ENCODE peak calls at places on chromosome X, in eight cellular contexts. A is body of pancreas, P is HCT116, I is ovary, W is stomach, C is uterus, D is endothelial cell of umbilical vein, H is A549. E is an unnamed sample.

GRCh38 chrX:20378291-20378920 is 111.7 kb upstream of the RPS6KA3 start:
- DNase-seq in H (peak; percentile 85), I (no peak), D (no peak), W (no peak), C (no peak), P (no peak), A (peak; percentile 27), E (no peak)

GRCh38 chrX:63441717-63442116 is 90.6 kb upstream of the SPIN4 start:
- DNase-seq in A (no peak), H (no peak), I (no peak), P (no peak), C (no peak), W (no peak), D (no peak), E (no peak)

GRCh38 chrX:39439910-39440733 is 638.9 kb downstream of the MID1IP1 start:
- DNase-seq in I (no peak), W (no peak), H (no peak), C (no peak), A (no peak), D (no peak), P (no peak), E (peak; percentile 85)

GRCh38 chrX:121641560-121641959 is 594.1 kb downstream of the GLUD2 start:
- DNase-seq in I (no peak), P (no peak), C (no peak), D (no peak), H (peak; percentile 1), W (no peak), A (no peak), E (no peak)

GRCh38 chrX:153794897-153795816 is 689 bp downstream of the SSR4 start:
- DNase-seq in I (peak; percentile 42), A (no peak), C (no peak), H (peak; percentile 17), W (no peak), D (peak; percentile 5), P (no peak), E (peak; percentile 58)

GRCh38 chrX:15142084-15142715 is 127.7 kb downstream of the ASB9 start:
- DNase-seq in P (no peak), W (no peak), I (no peak), D (no peak), C (no peak), H (no peak), A (no peak), E (no peak)

GRCh38 chrX:111854778-111855490 is 21.0 kb upstream of the TRPC5OS start:
- DNase-seq in D (no peak), H (peak; percentile 36), W (no peak), I (no peak), A (no peak), C (no peak), P (peak; percentile 23), E (no peak)

GRCh38 chrX:20664774-20665173 is 398.1 kb upstream of the RPS6KA3 start:
- DNase-seq in I (no peak), D (no peak), W (no peak), H (no peak), C (no peak), A (no peak), P (no peak), E (no peak)

GRCh38 chrX:85111347-85111746 is 107.7 kb downstream of the APOOL start:
- DNase-seq in C (no peak), I (no peak), P (no peak), H (no peak), A (no peak), W (no peak), D (peak; percentile 4), E (peak; percentile 35)

GRCh38 chrX:25278341-25278740 is 262.6 kb upstream of the ARX start:
- DNase-seq in I (no peak), H (no peak), P (no peak), C (no peak), A (no peak), W (no peak), D (no peak), E (no peak)

GRCh38 chrX:134936542-134936941 is 54.2 kb upstream of the SMIM10 start:
- DNase-seq in A (no peak), W (no peak), I (no peak), C (no peak), P (no peak), D (peak; percentile 68), H (peak; percentile 29), E (no peak)

GRCh38 chrX:38768079-38768478 is 33.2 kb upstream of the MID1IP1 start:
- DNase-seq in H (peak; percentile 11), A (peak; percentile 21), I (no peak), D (peak; percentile 15), C (no peak), W (no peak), P (no peak), E (peak; percentile 41)

GRCh38 chrX:151815461-151815860 is 80.9 kb downstream of the CNGA2 start:
- DNase-seq in P (no peak), W (no peak), C (no peak), A (no peak), H (no peak), I (no peak), D (no peak), E (no peak)

GRCh38 chrX:4655743-4656142 is 942.3 kb upstream of the PRKX start:
- DNase-seq in H (no peak), A (peak; percentile 69), P (no peak), D (no peak), I (no peak), W (no peak), C (no peak), E (no peak)

GRCh38 chrX:40853004-40853815 is 117.9 kb upstream of the MED14 start:
- DNase-seq in D (no peak), I (no peak), P (no peak), C (no peak), W (no peak), H (no peak), A (no peak), E (no peak)

GRCh38 chrX:153844509-153845082 is 14.3 kb upstream of the PDZD4 start:
- DNase-seq in P (no peak), C (no peak), H (no peak), A (no peak), W (no peak), I (no peak), D (no peak), E (no peak)

GRCh38 chrX:139883984-139884383 is 48.9 kb downstream of the ATP11C start:
- DNase-seq in W (no peak), C (no peak), A (no peak), D (no peak), P (no peak), I (no peak), H (no peak), E (no peak)

GRCh38 chrX:139881130-139881529 is 51.7 kb downstream of the ATP11C start:
- DNase-seq in W (no peak), P (peak; percentile 16), H (no peak), I (no peak), C (no peak), D (no peak), A (no peak), E (peak; percentile 41)

GRCh38 chrX:139882299-139882698 is 50.6 kb downstream of the ATP11C start:
- DNase-seq in I (no peak), P (no peak), D (no peak), A (no peak), W (no peak), H (no peak), C (no peak), E (no peak)

GRCh38 chrX:139877710-139878414 is 55.0 kb downstream of the ATP11C start:
- DNase-seq in H (peak; percentile 11), A (no peak), I (no peak), P (no peak), D (no peak), W (no peak), C (no peak), E (no peak)

GRCh38 chrX:139881572-139881971 is 51.3 kb downstream of the ATP11C start:
- DNase-seq in P (no peak), I (no peak), D (peak; percentile 85), H (no peak), A (no peak), C (no peak), W (no peak), E (no peak)
- TF ChIP-seq POLR2A in P (no peak), I (no peak), D (no peak), H (no peak), A (no peak), C (no peak), W (no peak), E (no peak)

GRCh38 chrX:2608638-2609430 is 82.3 kb upstream of the CD99 start:
- DNase-seq in A (peak; percentile 86), P (peak; percentile 48), H (peak; percentile 89), W (peak; percentile 89), I (peak; percentile 86), C (peak; percentile 88), D (peak; percentile 82), E (no peak)
- TF ChIP-seq POLR2A in A (peak; percentile 55), P (peak; percentile 51), H (peak; percentile 71), W (no peak), I (no peak), C (peak; percentile 41), D (peak; percentile 70), E (no peak)

GRCh38 chrX:100642296-100642695 is 1.7 kb upstream of the SRPX2 start:
- DNase-seq in P (no peak), W (no peak), H (no peak), D (peak; percentile 19), I (no peak), C (no peak), A (no peak), E (no peak)

GRCh38 chrX:100645106-100645505 is 1.1 kb downstream of the SRPX2 start:
- DNase-seq in P (no peak), W (no peak), C (no peak), H (no peak), I (no peak), A (no peak), D (peak; percentile 17), E (no peak)

GRCh38 chrX:100643212-100643611 is 787 bp upstream of the SRPX2 start:
- DNase-seq in P (no peak), D (no peak), C (no peak), H (no peak), I (no peak), W (no peak), A (no peak), E (no peak)

GRCh38 chrX:100647095-100647494 is 3.1 kb downstream of the SRPX2 start:
- DNase-seq in H (no peak), A (no peak), P (no peak), C (peak; percentile 33), W (no peak), I (peak; percentile 26), D (peak; percentile 41), E (no peak)

DNA sequence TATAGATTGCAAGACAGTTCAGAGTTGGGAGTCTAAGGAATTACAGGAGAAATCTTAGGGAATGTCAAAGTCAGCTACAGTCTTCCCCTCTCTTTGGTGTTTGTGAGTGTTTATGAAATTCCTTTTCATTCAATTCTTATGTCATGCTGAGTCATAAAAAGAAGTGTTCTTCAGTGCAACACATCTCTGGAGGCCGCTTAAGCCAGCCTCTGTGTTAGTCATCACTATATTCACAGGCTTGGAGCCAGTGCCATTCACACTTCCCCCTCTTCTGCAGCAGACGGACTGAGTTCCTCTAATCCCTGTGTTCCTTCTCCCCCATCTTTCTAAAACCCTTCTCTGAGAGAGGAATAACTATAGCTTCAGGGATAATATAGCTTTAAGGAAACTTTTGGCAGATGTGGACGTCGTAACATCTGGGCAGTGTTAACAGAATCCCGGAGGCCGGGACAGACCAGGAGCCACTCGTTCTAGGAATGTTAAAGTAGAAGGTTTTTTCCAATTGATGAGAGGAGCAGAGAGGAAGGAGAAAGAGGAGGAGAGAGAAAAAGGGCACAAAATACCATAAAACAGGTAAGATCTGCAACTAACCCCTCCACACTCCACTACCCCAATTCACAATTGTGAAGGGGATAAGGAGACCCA is at the start of gene SRPX2:
- DNase-seq in W (no peak), D (peak; percentile 85), P (peak; percentile 63), A (no peak), C (peak; percentile 52), I (peak; percentile 34), H (peak; percentile 80), E (peak; percentile 25)
- TF ChIP-seq POLR2A in W (no peak), D (peak; percentile 83), P (no peak), A (peak; percentile 40), C (peak; percentile 46), I (no peak), H (no peak), E (no peak)

GRCh38 chrX:71296806-71297205 is 4.7 kb upstream of the ITGB1BP2 start:
- DNase-seq in P (no peak), C (no peak), W (no peak), H (no peak), I (no peak), D (no peak), A (no peak), E (no peak)
- TF ChIP-seq POLR2A in P (no peak), C (no peak), W (no peak), H (no peak), I (no peak), D (no peak), A (no peak), E (no peak)

E was measured in erythroblast.